ENCODE peak calls at places on chromosomes 4 and X, in five cellular contexts. K, S, G, N and L are unnamed samples.

GRCh38 chr4:152159773-152160172 is 376.1 kb downstream of the FBXW7 start:
- DNase-seq in K (no peak), S (no peak), G (no peak), N (no peak), L (no peak)

GRCh38 chr4:151792525-151792924 is 31.7 kb upstream of the GATB start:
- DNase-seq in K (no peak), S (no peak), G (no peak), N (no peak), L (no peak)

GRCh38 chr4:146585761-146586333 is 52.8 kb upstream of the POU4F2 start:
- DNase-seq in K (no peak), S (no peak), G (no peak), N (no peak), L (no peak)

GRCh38 chr4:68319040-68319439 is 30.9 kb downstream of the YTHDC1 start:
- DNase-seq in K (no peak), S (no peak), G (no peak), N (no peak), L (no peak)

GRCh38 chr4:13173974-13174373 is 310.2 kb downstream of the RAB28 start:
- DNase-seq in K (no peak), S (no peak), G (peak), N (no peak), L (no peak)

GRCh38 chrX:141314441-141314840 is 72.1 kb upstream of the SPANXC start:
- DNase-seq in K (no peak), S (no peak), G (no peak), N (no peak), L (no peak)

GRCh38 chrX:81202413-81202794 is 502 bp downstream of the SH3BGRL start:
- DNase-seq in K (no peak), S (no peak), G (no peak), N (no peak), L (no peak)

GRCh38 chr4:99356992-99357391 is 4.4 kb upstream of the ADH1C start:
- DNase-seq in K (no peak), S (no peak), G (no peak), N (no peak), L (no peak)

GRCh38 chrX:6909396-6909795 is 238.1 kb upstream of the STS start:
- DNase-seq in K (no peak), S (no peak), G (no peak), N (no peak), L (no peak)

GRCh38 chrX:47936224-47936939 is 67.4 kb downstream of the ZNF182 start:
- DNase-seq in K (no peak), S (peak), G (no peak), N (peak), L (no peak)

GRCh38 chrX:72545990-72546389 is 26.7 kb downstream of the HDAC8 start:
- DNase-seq in K (no peak), S (no peak), G (no peak), N (no peak), L (no peak)

GRCh38 chr4:117641519-117641918 is 392.8 kb upstream of the NDST3 start:
- DNase-seq in K (no peak), S (no peak), G (no peak), N (no peak), L (no peak)

GRCh38 chr4:165737309-165737972 is 135.6 kb upstream of the TLL1 start:
- DNase-seq in K (no peak), S (no peak), G (no peak), N (no peak), L (no peak)

GRCh38 chr4:167222098-167222497 is 12.2 kb downstream of the SPOCK3 start:
- DNase-seq in K (no peak), S (no peak), G (no peak), N (no peak), L (no peak)

GRCh38 chr4:108031427-108032083 is 41.9 kb downstream of the HADH start:
- DNase-seq in K (no peak), S (no peak), G (no peak), N (no peak), L (no peak)

GRCh38 chr4:813900-814299 is 12.0 kb downstream of the CPLX1 start:
- DNase-seq in K (no peak), S (no peak), G (no peak), N (no peak), L (no peak)

GRCh38 chr4:168604496-168605373 is 107.9 kb downstream of the PALLD start:
- DNase-seq in K (no peak), S (no peak), G (peak), N (peak), L (no peak)

GRCh38 chr4:55069248-55069647 is 56.1 kb downstream of the KDR start:
- DNase-seq in K (no peak), S (no peak), G (peak), N (no peak), L (no peak)

GRCh38 chrX:107542500-107542899 is 85.8 kb upstream of the PRPS1 start:
- DNase-seq in K (no peak), S (no peak), G (no peak), N (peak), L (no peak)

GRCh38 chr4:16788893-16789292 is 109.6 kb downstream of the LDB2 start:
- DNase-seq in K (no peak), S (no peak), G (no peak), N (no peak), L (no peak)

GRCh38 chr4:100302061-100303026 is 112.1 kb upstream of the DDIT4L start:
- DNase-seq in K (no peak), S (no peak), G (no peak), N (no peak), L (no peak)

GRCh38 chrX:138946941-138947340 is 235.4 kb upstream of the FGF13 start:
- DNase-seq in K (no peak), S (no peak), G (no peak), N (no peak), L (no peak)

GRCh38 chr4:76952631-76953587 is 3.4 kb downstream of the SEPTIN11 start:
- DNase-seq in K (no peak), S (no peak), G (no peak), N (no peak), L (no peak)

GRCh38 chrX:132622130-132622529 is 133.3 kb upstream of the MBNL3 start:
- DNase-seq in K (no peak), S (peak), G (no peak), N (no peak), L (no peak)

GRCh38 chr4:184413227-184414064 is 60.9 kb downstream of the IRF2 start:
- DNase-seq in K (no peak), S (peak), G (no peak), N (no peak), L (no peak)

GRCh38 chr4:48705609-48706008 is 74.5 kb downstream of the FRYL start:
- DNase-seq in K (no peak), S (no peak), G (no peak), N (no peak), L (no peak)

GRCh38 chr4:115154826-115155225 is 41.4 kb upstream of the NDST4 start:
- DNase-seq in K (no peak), S (no peak), G (no peak), N (peak), L (no peak)

GRCh38 chr4:121973791-121974190 is 21.9 kb upstream of the TRPC3 start:
- DNase-seq in K (no peak), S (no peak), G (no peak), N (no peak), L (no peak)

GRCh38 chr4:149700272-149700671 is 115.4 kb downstream of the IQCM start:
- DNase-seq in K (no peak), S (no peak), G (no peak), N (peak), L (no peak)

GRCh38 chr4:145299380-145300076 is 119.1 kb upstream of the OTUD4 start:
- DNase-seq in K (no peak), S (no peak), G (no peak), N (no peak), L (no peak)

GRCh38 chrX:53263597-53264094 is 17.7 kb downstream of the IQSEC2 start:
- DNase-seq in K (no peak), S (peak), G (no peak), N (no peak), L (no peak)

GRCh38 chr4:7044415-7044930 is 1.3 kb downstream of the TADA2B start:
- DNase-seq in K (no peak), S (no peak), G (no peak), N (peak), L (no peak)
- H3K27ac ChIP-seq in K (no peak), S (no peak), G (peak), N (no peak), L (no peak)

GRCh38 chr4:183099537-183100297 is 660 bp downstream of the WWC2 start:
- DNase-seq in K (peak), S (peak), G (peak), N (peak), L (no peak)
- TF ChIP-seq CTCF in K (no peak), S (no peak), G (no peak), N (peak), L (peak)

DNA sequence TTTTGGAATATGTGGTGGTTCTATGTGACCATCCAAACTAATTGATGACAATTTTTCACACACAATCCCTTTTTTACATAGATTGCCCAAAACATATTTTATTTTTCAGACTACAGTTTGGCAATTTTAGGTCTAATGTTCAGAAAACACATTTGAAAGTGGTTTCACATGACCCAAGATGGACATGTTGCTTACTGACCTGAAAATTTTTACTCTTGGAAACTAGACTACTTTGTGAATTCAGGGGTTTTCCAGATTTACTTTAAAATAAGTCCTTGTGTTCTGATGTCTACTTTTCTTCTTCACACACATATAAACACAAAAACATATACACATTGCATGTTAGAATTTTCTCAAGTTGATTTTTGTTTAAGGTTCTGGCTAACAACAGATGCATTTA is 79.5 kb downstream of the HMGB2 start:
- DNase-seq in K (no peak), S (no peak), G (no peak), N (no peak), L (no peak)
- H3K27ac ChIP-seq in K (no peak), S (no peak), G (no peak), N (no peak), L (no peak)

GRCh38 chrX:153650959-153651358 is 4.0 kb downstream of the DUSP9 start:
- DNase-seq in K (no peak), S (no peak), G (no peak), N (no peak), L (no peak)

GRCh38 chrX:153649915-153650782 is 3.1 kb downstream of the DUSP9 start:
- DNase-seq in K (no peak), S (no peak), G (no peak), N (no peak), L (no peak)

GRCh38 chrX:153648358-153649177 is 1.6 kb downstream of the DUSP9 start:
- DNase-seq in K (no peak), S (no peak), G (no peak), N (no peak), L (no peak)

GRCh38 chrX:153647461-153648357 is 706 bp downstream of the DUSP9 start:
- DNase-seq in K (no peak), S (peak), G (no peak), N (peak), L (no peak)

GRCh38 chrX:153649178-153649914 is 2.3 kb downstream of the DUSP9 start:
- DNase-seq in K (peak), S (peak), G (peak), N (peak), L (no peak)
- TF ChIP-seq CTCF in K (peak), S (peak), G (peak), N (peak), L (peak)